ENCODE peak calls at places on chromosomes 6 and 20, in four cellular contexts. I, S, Z and E are unnamed samples.
A peak's percentile ranks its signal among the peaks of the same experiment; 100 is the strongest.

GRCh38 chr6:36145495-36145894 is 15.2 kb downstream of the MAPK13 start:
- DNase-seq in S (no peak), Z (no peak), I (no peak), E (no peak)

GRCh38 chr6:135334169-135334568 is 153.1 kb downstream of the MYB start:
- DNase-seq in I (peak; percentile 27), S (no peak), Z (no peak), E (no peak)

GRCh38 chr20:32343438-32343837 is 14.7 kb upstream of the ASXL1 start:
- DNase-seq in Z (no peak), S (no peak), I (peak; percentile 83), E (no peak)

GRCh38 chr20:3652217-3652616 is 11.0 kb downstream of the GFRA4 start:
- DNase-seq in Z (no peak), S (no peak), I (no peak), E (no peak)

GRCh38 chr6:170028629-170029345 is 262.1 kb downstream of the DLL1 start:
- DNase-seq in Z (peak; percentile 59), I (no peak), S (no peak), E (no peak)

GRCh38 chr6:4973972-4974885 is 29.6 kb downstream of the RPP40 start:
- DNase-seq in S (peak; percentile 84), I (peak; percentile 51), Z (no peak), E (no peak)

GRCh38 chr20:9119776-9120175 is 50.9 kb downstream of the PLCB4 start:
- DNase-seq in I (no peak), S (peak; percentile 63), Z (no peak), E (no peak)

GRCh38 chr6:159693894-159694545 is 979 bp upstream of the SOD2 start:
- DNase-seq in S (no peak), Z (no peak), I (peak; percentile 17), E (peak; percentile 75)

GRCh38 chr6:73695619-73696421 is at the start of gene CD109:
- DNase-seq in S (peak; percentile 61), I (peak; percentile 88), Z (peak; percentile 76), E (peak; percentile 48)

GRCh38 chr20:14879020-14879697 is 541.7 kb upstream of the FLRT3 start:
- DNase-seq in I (peak; percentile 77), Z (no peak), S (no peak), E (no peak)

GRCh38 chr20:23349338-23350006 is 1.1 kb upstream of the NXT1 start:
- DNase-seq in S (no peak), Z (no peak), I (no peak), E (no peak)

GRCh38 chr6:15508363-15509330 is 154.2 kb downstream of the DTNBP1 start:
- DNase-seq in Z (no peak), S (no peak), I (no peak), E (no peak)

GRCh38 chr20:56411759-56412472 is at the start of gene CASS4:
- DNase-seq in S (no peak), Z (no peak), I (peak; percentile 93), E (no peak)

GRCh38 chr6:34922177-34922663 is 33.2 kb downstream of the ANKS1A start:
- DNase-seq in S (no peak), I (peak; percentile 65), Z (no peak), E (no peak)

GRCh38 chr6:23518294-23518693 is 607.7 kb upstream of the NRSN1 start:
- DNase-seq in Z (no peak), I (no peak), S (no peak), E (no peak)

GRCh38 chr6:141482773-141483172 is 650.0 kb upstream of the GJE1 start:
- DNase-seq in Z (no peak), S (no peak), I (no peak), E (no peak)

GRCh38 chr20:24746351-24746685 is 202.8 kb upstream of the CST7 start:
- DNase-seq in I (peak; percentile 3), S (no peak), Z (peak; percentile 96), E (peak; percentile 79)

GRCh38 chr20:30812739-30813411 is 444.6 kb upstream of the DEFB115 start:
- DNase-seq in I (no peak), S (no peak), Z (no peak), E (no peak)

GRCh38 chr20:1879369-1879768 is 15.8 kb upstream of the SIRPA start:
- DNase-seq in Z (no peak), I (no peak), S (peak; percentile 27), E (no peak)

GRCh38 chr6:144330588-144330987 is 45.5 kb downstream of the UTRN start:
- DNase-seq in Z (peak; percentile 79), S (no peak), I (no peak), E (peak; percentile 77)

GRCh38 chr6:6885521-6886088 is 222.2 kb upstream of the RREB1 start:
- DNase-seq in Z (no peak), I (no peak), S (peak; percentile 82), E (peak; percentile 38)

GRCh38 chr6:17431581-17431980 is 38.2 kb downstream of the CAP2 start:
- DNase-seq in Z (no peak), S (no peak), I (peak; percentile 65), E (no peak)

GRCh38 chr6:20827798-20828197 is 293.5 kb downstream of the CDKAL1 start:
- DNase-seq in I (peak; percentile 90), Z (no peak), S (no peak), E (no peak)

GRCh38 chr20:47934761-47935160 is 149.5 kb upstream of the SULF2 start:
- DNase-seq in S (no peak), Z (no peak), I (no peak), E (no peak)

GRCh38 chr6:7621761-7622160 is 31.8 kb downstream of the SNRNP48 start:
- DNase-seq in S (no peak), Z (no peak), I (no peak), E (no peak)

GRCh38 chr6:75524322-75524972 is 30.8 kb upstream of the FILIP1 start:
- DNase-seq in I (peak; percentile 96), Z (no peak), S (no peak), E (no peak)

GRCh38 chr20:2330090-2330695 is 34.4 kb downstream of the TGM3 start:
- DNase-seq in Z (no peak), S (no peak), I (no peak), E (no peak)

GRCh38 chr6:35017461-35018183 is 123.5 kb downstream of the TCP11 start:
- DNase-seq in Z (peak; percentile 82), S (peak; percentile 72), I (no peak), E (peak; percentile 57)

GRCh38 chr20:46652699-46653098 is 1.4 kb upstream of the SLC13A3 start:
- DNase-seq in Z (no peak), I (peak; percentile 3), S (no peak), E (no peak)

GRCh38 chr20:46649650-46649949 is 1.7 kb downstream of the SLC13A3 start:
- DNase-seq in S (no peak), I (no peak), Z (no peak), E (no peak)

GRCh38 chr20:46649965-46650542 is 1.2 kb downstream of the SLC13A3 start:
- DNase-seq in I (no peak), S (no peak), Z (no peak), E (no peak)

GRCh38 chr20:46650575-46651090 is 626 bp downstream of the SLC13A3 start:
- DNase-seq in I (no peak), S (no peak), Z (no peak), E (no peak)

DNA sequence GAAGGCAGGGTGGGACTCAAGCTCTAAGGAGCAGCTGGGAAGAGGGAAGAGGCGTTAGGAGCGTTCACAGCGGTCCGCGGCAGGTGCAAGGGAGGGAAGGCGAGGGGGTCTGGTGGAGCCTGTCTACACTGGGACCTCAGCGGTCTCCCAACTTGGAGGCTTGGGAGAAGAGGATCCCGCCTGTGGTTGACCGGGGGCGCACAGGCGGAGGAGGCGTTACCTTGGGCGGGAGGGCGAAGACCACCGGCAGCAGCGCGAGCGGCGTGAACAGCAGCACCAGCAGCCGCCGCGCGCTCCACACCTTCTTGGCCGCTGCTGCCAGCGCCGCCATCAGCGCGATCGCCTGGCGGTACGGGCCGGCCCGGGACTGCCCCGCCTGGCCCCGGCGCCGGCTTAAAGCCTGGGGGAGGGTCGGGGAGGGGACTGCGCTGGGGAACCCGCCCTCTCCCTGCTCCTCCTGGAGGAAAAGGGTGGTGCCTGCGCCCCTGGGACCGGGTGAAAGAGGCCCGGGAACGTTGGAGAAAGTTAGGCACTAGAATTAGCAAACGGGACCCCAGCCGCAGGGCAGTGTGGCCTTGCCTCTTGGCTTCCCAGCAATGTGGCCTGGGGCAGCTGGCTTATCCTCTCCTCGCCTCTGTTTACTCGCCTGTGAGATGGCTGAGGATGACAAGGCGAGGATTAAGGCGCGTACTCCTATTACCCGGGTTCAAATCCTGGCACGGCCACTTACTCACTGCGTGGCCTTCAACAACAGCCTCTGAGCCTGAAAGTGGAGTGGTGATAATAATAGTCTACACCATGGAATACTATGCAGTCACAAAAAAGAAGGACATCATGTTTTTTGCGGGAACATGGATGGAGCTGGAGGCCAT is at the start of gene SLC13A3:
- DNase-seq in Z (no peak), S (no peak), I (no peak), E (no peak)
- H3K4me3 ChIP-seq in Z (peak within 1 kb of the TSS; percentile 85), S (no peak within 1 kb of the TSS), I (no peak within 1 kb of the TSS), E (no peak within 1 kb of the TSS)

DNA sequence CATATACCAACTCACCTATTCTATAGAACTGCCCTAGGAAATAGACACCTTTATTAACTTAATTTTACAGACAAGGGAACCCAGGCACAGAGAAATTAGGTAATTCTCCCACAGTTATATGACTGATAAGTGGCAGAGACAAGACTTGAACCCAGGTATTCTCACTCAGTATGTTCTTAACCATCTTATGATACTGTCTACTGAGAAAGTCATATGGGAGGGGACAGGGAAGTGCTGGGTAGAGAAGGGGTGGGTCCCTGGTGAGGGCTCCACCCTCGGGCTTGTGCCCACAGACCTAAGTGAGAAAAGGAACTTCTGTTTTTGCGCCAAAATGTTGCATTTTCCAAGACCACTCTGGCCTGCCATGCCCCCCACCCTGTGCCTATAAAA is 123.5 kb downstream of the RNF144B start:
- DNase-seq in S (no peak), I (no peak), Z (no peak), E (no peak)
- TF ChIP-seq CTCF in S (no peak), I (no peak), Z (no peak), E (no peak)

GRCh38 chr20:59667131-59667530 is 62.8 kb downstream of the PHACTR3 start:
- DNase-seq in I (no peak), S (no peak), Z (no peak), E (no peak)

GRCh38 chr20:59668926-59669325 is 64.6 kb downstream of the PHACTR3 start:
- DNase-seq in Z (no peak), I (no peak), S (no peak), E (no peak)

GRCh38 chr20:59667981-59668515 is 63.7 kb downstream of the PHACTR3 start:
- DNase-seq in S (no peak), I (no peak), Z (no peak), E (no peak)

GRCh38 chr20:59670786-59671492 is 66.6 kb downstream of the PHACTR3 start:
- DNase-seq in Z (no peak), I (no peak), S (no peak), E (no peak)

DNA sequence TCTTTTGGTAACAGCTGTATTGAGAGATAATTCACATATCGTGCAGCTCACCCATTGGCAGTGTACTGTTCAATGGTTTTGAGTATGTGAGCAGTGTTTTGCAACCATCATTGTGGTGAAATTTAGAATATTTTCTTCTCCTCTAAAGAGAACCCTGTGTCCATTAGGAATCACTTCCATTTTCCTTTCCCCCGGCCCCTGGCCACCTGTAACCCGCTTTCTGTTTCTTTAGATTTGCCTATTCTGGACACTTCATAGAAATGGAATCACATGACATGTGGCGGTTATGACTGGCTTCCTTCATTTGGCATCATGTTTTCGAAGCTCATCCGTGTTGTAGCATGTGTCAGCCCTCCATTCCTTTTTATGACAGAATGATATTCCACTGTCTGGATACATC is 65.1 kb downstream of the PHACTR3 start:
- DNase-seq in Z (no peak), S (no peak), I (no peak), E (no peak)
- H3K9me3 ChIP-seq in Z (no peaks in the 10 kb centered on the region), S (no peaks in the 10 kb centered on the region), I (peaks cover 8% of the 10 kb centered on the region), E (no peaks in the 10 kb centered on the region)

DNA sequence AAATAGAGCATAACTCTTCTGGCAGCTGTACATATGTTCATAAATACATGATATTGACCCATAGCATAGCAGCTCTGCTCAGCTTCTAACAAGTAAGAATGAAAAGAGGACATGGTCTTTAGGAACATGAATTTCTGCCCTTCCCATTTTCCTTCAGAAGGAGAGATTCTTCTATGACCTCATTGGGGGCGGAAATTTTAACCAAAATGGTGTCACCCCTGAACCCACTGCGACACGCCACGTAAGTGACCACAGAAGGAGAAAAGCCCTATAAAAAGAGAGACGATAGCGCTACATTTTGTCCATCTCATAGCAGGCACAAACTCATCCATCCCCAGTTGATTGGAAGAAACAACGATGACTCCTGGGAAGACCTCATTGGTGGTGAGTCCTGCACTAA is at the start of gene IL17A:
- DNase-seq in I (no peak), Z (no peak), S (no peak), E (no peak)
- H3K4me3 ChIP-seq in I (no peak within 1 kb of the TSS), Z (no peak within 1 kb of the TSS), S (no peak within 1 kb of the TSS), E (no peak within 1 kb of the TSS)